ENCODE peak calls at places on chromosomes 16 and 17, in seven cellular contexts. H, C, K, Z, A, B and I are unnamed samples.

GRCh38 chr17:57142925-57143324 is 57.9 kb downstream of the AKAP1 start:
- DNase-seq in H (no peak), C (no peak), K (peak; percentile 13), Z (no peak), A (no peak), B (no peak), I (no peak)

GRCh38 chr17:30021708-30022317 is 80.4 kb downstream of the EFCAB5 start:
- DNase-seq in H (no peak), C (no peak), K (no peak), Z (no peak), A (no peak), B (peak; percentile 70), I (no peak)

GRCh38 chr16:81265658-81266451 is 27.4 kb downstream of the BCO1 start:
- DNase-seq in H (peak; percentile 66), C (no peak), K (peak; percentile 89), Z (no peak), A (peak; percentile 85), B (no peak), I (no peak)

GRCh38 chr17:6163632-6164319 is 93.6 kb downstream of the WSCD1 start:
- DNase-seq in H (no peak), C (no peak), K (no peak), Z (no peak), A (no peak), B (no peak), I (no peak)

GRCh38 chr17:4968916-4969550 is 1.4 kb upstream of the SPAG7 start:
- DNase-seq in H (no peak), C (no peak), K (no peak), Z (no peak), A (no peak), B (peak; percentile 26), I (no peak)

GRCh38 chr16:66188786-66189725 is 177.4 kb upstream of the CDH5 start:
- DNase-seq in H (no peak), C (no peak), K (peak; percentile 13), Z (no peak), A (no peak), B (no peak), I (no peak)

GRCh38 chr16:89999831-90000574 is 19.3 kb downstream of the DBNDD1 start:
- DNase-seq in H (no peak), C (no peak), K (no peak), Z (no peak), A (peak; percentile 42), B (no peak), I (no peak)

GRCh38 chr16:53291757-53292392 is 142.4 kb upstream of the RBL2 start:
- DNase-seq in H (no peak), C (no peak), K (no peak), Z (no peak), A (no peak), B (no peak), I (no peak)

GRCh38 chr16:66591018-66591417 is 11.8 kb downstream of the CMTM2 start:
- DNase-seq in H (no peak), C (no peak), K (no peak), Z (no peak), A (no peak), B (no peak), I (no peak)

GRCh38 chr17:65522751-65523404 is 38.6 kb downstream of the AXIN2 start:
- DNase-seq in H (no peak), C (no peak), K (no peak), Z (no peak), A (no peak), B (no peak), I (no peak)

GRCh38 chr17:55536205-55536604 is 25.0 kb upstream of the SMIM36 start:
- DNase-seq in H (no peak), C (no peak), K (no peak), Z (no peak), A (no peak), B (no peak), I (no peak)

GRCh38 chr16:15643453-15644305 is 725 bp upstream of the MARF1 start:
- DNase-seq in H (no peak), C (no peak), K (peak; percentile 40), Z (no peak), A (peak; percentile 41), B (peak; percentile 61), I (no peak)

GRCh38 chr17:15657868-15658775 is 26.0 kb downstream of the TRIM16 start:
- DNase-seq in H (no peak), C (no peak), K (no peak), Z (no peak), A (no peak), B (no peak), I (no peak)

GRCh38 chr17:81427446-81428120 is 32.3 kb downstream of the BAHCC1 start:
- DNase-seq in H (peak; percentile 60), C (no peak), K (no peak), Z (no peak), A (peak; percentile 72), B (no peak), I (no peak)

GRCh38 chr17:81428121-81428515 is 32.9 kb downstream of the BAHCC1 start:
- DNase-seq in H (no peak), C (no peak), K (no peak), Z (no peak), A (peak; percentile 55), B (no peak), I (no peak)

GRCh38 chr17:81428945-81429344 is 33.7 kb downstream of the BAHCC1 start:
- DNase-seq in H (no peak), C (no peak), K (no peak), Z (no peak), A (no peak), B (no peak), I (no peak)

GRCh38 chr17:81428521-81428920 is 33.3 kb downstream of the BAHCC1 start:
- DNase-seq in H (no peak), C (no peak), K (no peak), Z (no peak), A (no peak), B (no peak), I (no peak)

DNA sequence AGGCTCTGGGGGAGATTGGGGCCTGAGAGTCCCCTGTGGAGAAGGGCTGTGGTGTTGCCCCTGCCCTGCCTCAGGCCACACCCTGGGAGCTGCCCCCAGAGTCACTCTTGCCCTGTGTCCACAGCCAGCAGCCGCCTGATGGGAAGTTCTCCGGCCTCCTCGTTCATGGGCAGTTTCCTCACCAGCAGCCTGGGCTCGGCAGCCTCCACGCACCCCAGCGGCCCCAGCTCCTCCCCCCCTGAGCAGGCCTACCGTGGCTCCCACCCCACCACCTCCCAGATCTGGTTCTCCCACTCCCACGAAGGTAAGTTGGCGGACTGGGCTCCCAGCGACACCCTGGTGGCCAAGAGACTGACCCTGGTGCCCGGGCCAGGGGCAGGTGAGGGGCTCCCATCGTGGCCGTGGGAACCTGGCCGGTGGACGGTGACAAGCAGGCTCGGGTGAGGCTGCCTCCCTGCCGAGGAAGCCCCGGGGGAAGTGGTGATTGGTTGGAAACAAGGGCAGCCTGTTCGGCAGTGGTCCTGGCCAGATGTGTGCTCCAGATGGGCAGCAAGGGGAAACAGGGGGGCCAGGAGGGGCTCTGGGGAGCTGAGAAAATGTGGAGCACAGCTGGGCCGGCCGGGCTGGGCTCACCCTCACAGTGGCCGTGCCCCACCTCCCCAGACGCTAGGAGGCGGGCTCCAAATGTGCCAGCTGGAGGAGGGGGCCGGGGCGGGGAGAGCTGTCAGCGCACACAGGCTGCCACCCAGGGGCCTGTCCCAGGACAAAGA is 31.6 kb downstream of the BAHCC1 start:
- DNase-seq in H (no peak), C (no peak), K (no peak), Z (no peak), A (no peak), B (no peak), I (no peak)
- H3K4me1 ChIP-seq in H (peaks cover 47% of the 10 kb centered on the region), C (peaks cover 38% of the 10 kb centered on the region), K (peaks cover 69% of the 10 kb centered on the region), Z (peaks cover 25% of the 10 kb centered on the region), A (peaks cover 40% of the 10 kb centered on the region), B (peaks cover 61% of the 10 kb centered on the region), I (peaks cover 60% of the 10 kb centered on the region)

DNA sequence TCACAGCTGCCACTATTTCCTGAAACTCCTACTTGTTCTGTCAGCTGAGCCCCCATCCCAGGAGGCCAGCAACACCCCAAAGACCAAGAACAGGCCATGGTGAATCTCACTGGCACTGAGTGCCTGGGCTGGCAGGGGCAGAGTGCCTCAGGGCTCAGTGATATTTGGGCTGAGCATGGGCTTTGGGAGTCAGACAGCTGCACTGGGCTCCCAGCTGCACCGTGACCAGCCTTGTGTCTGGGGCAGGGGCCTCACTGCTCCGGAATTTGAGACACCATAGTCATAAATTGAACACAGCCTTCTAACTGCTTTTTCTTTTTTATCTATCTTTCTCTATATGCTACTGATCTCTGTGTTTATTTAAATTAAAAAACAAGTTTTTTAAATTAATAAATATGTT is 1744.2 kb downstream of the TP53TG3F start:
- DNase-seq in H (no peak), C (no peak), K (no peak), Z (no peak), A (no peak), B (no peak), I (no peak)
- H3K9me3 ChIP-seq in H (no peaks in the 10 kb centered on the region), C (no peaks in the 10 kb centered on the region), K (no peaks in the 10 kb centered on the region), Z (no peaks in the 10 kb centered on the region), A (peaks cover 49% of the 10 kb centered on the region), B (no peaks in the 10 kb centered on the region), I (no peaks in the 10 kb centered on the region)

GRCh38 chr16:586645-587590 is 2.9 kb upstream of the RAB40C start:
- DNase-seq in H (no peak), C (no peak), K (no peak), Z (no peak), A (no peak), B (no peak), I (no peak)
- H3K4me3 ChIP-seq in H (no peak overlapping the region), C (no peak overlapping the region), K (no peak overlapping the region), Z (no peak overlapping the region), A (no peak overlapping the region), B (no peak overlapping the region), I (no peak overlapping the region)

GRCh38 chr16:85566502-85567100 is 46.5 kb upstream of the GSE1 start:
- DNase-seq in H (no peak), C (no peak), K (no peak), Z (no peak), A (no peak), B (no peak), I (no peak)

GRCh38 chr16:85569039-85569614 is 44.0 kb upstream of the GSE1 start:
- DNase-seq in H (no peak), C (no peak), K (no peak), Z (no peak), A (peak; percentile 47), B (no peak), I (no peak)

GRCh38 chr16:85565796-85566501 is 47.2 kb upstream of the GSE1 start:
- DNase-seq in H (no peak), C (no peak), K (no peak), Z (no peak), A (peak; percentile 57), B (no peak), I (no peak)

GRCh38 chr16:85568519-85568918 is 44.6 kb upstream of the GSE1 start:
- DNase-seq in H (peak; percentile 67), C (no peak), K (no peak), Z (no peak), A (peak; percentile 83), B (no peak), I (no peak)

DNA sequence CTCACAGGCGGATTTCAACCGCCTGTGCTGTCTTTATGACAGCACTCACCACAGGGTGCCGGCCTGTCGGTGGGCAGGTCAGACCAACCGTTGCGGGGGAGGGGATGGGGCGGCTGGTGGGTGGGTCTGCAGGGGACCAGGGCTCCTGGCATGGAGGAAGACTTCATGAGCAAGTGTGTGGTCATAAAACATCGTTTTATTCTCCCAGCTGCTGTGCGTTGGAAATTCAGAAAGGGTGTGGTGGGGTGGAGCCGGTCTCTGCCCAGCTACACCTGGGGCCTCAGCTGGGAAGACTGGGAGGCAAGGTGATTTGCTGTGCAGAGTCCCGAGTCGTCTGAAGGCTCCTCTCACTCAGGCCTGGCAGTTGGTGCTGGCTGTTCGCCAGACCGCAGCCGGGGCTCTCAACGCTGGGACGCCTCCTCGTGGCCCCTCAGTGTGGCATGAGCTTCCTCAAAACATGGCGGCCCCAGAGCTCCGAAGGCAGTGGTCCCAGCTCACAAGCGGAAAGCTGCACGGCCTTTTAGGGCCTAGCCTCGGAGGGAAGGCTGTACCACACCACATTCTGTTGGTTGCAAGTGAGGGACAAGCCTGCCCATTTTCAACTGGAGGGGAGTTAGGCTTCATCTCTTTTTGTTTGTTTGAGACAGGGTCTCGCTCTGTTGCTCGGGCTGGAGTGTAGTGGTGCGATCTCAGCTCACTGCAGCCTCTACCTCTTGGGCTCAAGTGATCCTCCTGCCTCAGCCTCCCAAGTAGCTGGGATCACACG is 45.8 kb upstream of the GSE1 start:
- DNase-seq in H (no peak), C (no peak), K (no peak), Z (no peak), A (peak; percentile 93), B (no peak), I (no peak)
- H3K4me1 ChIP-seq in H (peaks cover 61% of the 10 kb centered on the region), C (peaks cover 25% of the 10 kb centered on the region), K (peaks cover 50% of the 10 kb centered on the region), Z (peaks cover 18% of the 10 kb centered on the region), A (peaks cover 79% of the 10 kb centered on the region), B (peaks cover 13% of the 10 kb centered on the region), I (peaks cover 61% of the 10 kb centered on the region)